ENCODE peak calls at places on chromosomes 4 and X, in eight cellular contexts. V is GM12878, T is lower lobe of right lung, G is glutamatergic neuron, L is epithelial cell of esophagus, E is AG04450, J is choroid plexus epithelial cell, N is AG09319. B is an unnamed sample.

GRCh38 chrX:68238568-68238967 is 194.7 kb downstream of the OPHN1 start:
- DNase-seq in E (no peak), V (no peak), J (no peak), T (no peak), G (peak), N (no peak), L (peak), B (no peak)

GRCh38 chr4:134201216-134202098 is at the start of gene PABPC4L:
- DNase-seq in E (peak), G (peak), J (peak), L (peak), N (no peak), T (peak), V (no peak), B (no peak)

GRCh38 chr4:112517067-112517588 is 1.1 kb upstream of the NEUROG2 start:
- DNase-seq in E (no peak), L (no peak), J (no peak), V (peak), T (no peak), N (no peak), G (peak), B (no peak)

GRCh38 chrX:11929476-11929875 is 171.4 kb downstream of the MSL3 start:
- DNase-seq in V (no peak), G (no peak), T (no peak), N (no peak), L (peak), E (no peak), J (peak), B (no peak)

GRCh38 chr4:75169020-75169814 is 236.3 kb downstream of the PARM1 start:
- DNase-seq in V (no peak), J (no peak), L (no peak), N (no peak), E (no peak), G (no peak), T (no peak), B (no peak)

GRCh38 chr4:75726577-75726976 is 2.2 kb downstream of the USO1 start:
- DNase-seq in N (no peak), T (no peak), L (no peak), G (no peak), V (no peak), E (no peak), J (no peak), B (no peak)

GRCh38 chr4:10013722-10014121 is 7.6 kb downstream of the SLC2A9 start:
- DNase-seq in V (no peak), N (no peak), J (peak), E (no peak), G (peak), T (peak), L (peak), B (no peak)

GRCh38 chr4:156193800-156194199 is 240.1 kb upstream of the CTSO start:
- DNase-seq in N (no peak), V (no peak), G (no peak), L (peak), T (no peak), E (peak), J (peak), B (no peak)

GRCh38 chr4:152185786-152186540 is 349.9 kb downstream of the FBXW7 start:
- DNase-seq in E (no peak), N (no peak), L (peak), G (no peak), V (no peak), J (peak), T (no peak), B (no peak)

GRCh38 chr4:28369504-28369903 is 1508.9 kb downstream of the STIM2 start:
- DNase-seq in V (no peak), N (no peak), E (no peak), L (peak), J (peak), G (no peak), T (no peak), B (no peak)

GRCh38 chr4:55172694-55173287 is 47.4 kb upstream of the KDR start:
- DNase-seq in G (no peak), E (no peak), V (no peak), N (no peak), L (peak), T (no peak), J (peak), B (no peak)

GRCh38 chr4:179626687-179627086 is 2184.4 kb upstream of the AGA start:
- DNase-seq in V (no peak), N (no peak), T (no peak), E (no peak), J (no peak), G (peak), L (no peak), B (no peak)

GRCh38 chrX:145792281-145792680 is 25.3 kb upstream of the SLITRK2 start:
- DNase-seq in J (no peak), T (no peak), N (no peak), V (no peak), G (no peak), E (no peak), L (no peak), B (no peak)

GRCh38 chr4:113636438-113636818 is 125.1 kb downstream of the CAMK2D start:
- DNase-seq in T (no peak), V (no peak), J (no peak), G (no peak), N (no peak), E (no peak), L (no peak), B (no peak)

GRCh38 chr4:170030121-170030520 is 3.9 kb upstream of the MFAP3L start:
- DNase-seq in J (no peak), E (no peak), T (no peak), V (no peak), G (no peak), L (peak), N (no peak), B (no peak)

GRCh38 chr4:6270691-6271121 is 1.1 kb downstream of the WFS1 start:
- DNase-seq in J (peak), E (no peak), N (no peak), G (no peak), T (peak), L (no peak), V (no peak), B (no peak)

GRCh38 chr4:110211007-110211769 is 12.8 kb upstream of the ELOVL6 start:
- DNase-seq in L (peak), N (no peak), E (no peak), G (no peak), T (no peak), V (no peak), J (peak), B (no peak)

GRCh38 chrX:47214435-47215077 is 3.9 kb upstream of the CDK16 start:
- DNase-seq in E (no peak), T (no peak), N (no peak), L (no peak), G (no peak), V (no peak), J (no peak), B (no peak)

GRCh38 chrX:287670-288069 is 6.5 kb downstream of the PLCXD1 start:
- DNase-seq in L (peak), V (no peak), G (no peak), E (no peak), J (no peak), T (no peak), N (no peak), B (no peak)

GRCh38 chr4:33649015-33649414 is 2595.3 kb downstream of the ARAP2 start:
- DNase-seq in V (no peak), G (no peak), E (no peak), T (no peak), N (peak), L (peak), J (peak), B (peak)
- TF ChIP-seq CTCF in V (no peak), G (no peak), E (peak), T (peak), N (peak), L (peak), J (peak), B (peak)

GRCh38 chr4:72295966-72296557 is 264.3 kb downstream of the NPFFR2 start:
- DNase-seq in V (no peak), N (peak), L (peak), E (peak), G (no peak), J (peak), T (no peak), B (no peak)
- TF ChIP-seq CTCF in V (peak), N (peak), L (peak), E (peak), G (peak), J (peak), T (peak), B (peak)

DNA sequence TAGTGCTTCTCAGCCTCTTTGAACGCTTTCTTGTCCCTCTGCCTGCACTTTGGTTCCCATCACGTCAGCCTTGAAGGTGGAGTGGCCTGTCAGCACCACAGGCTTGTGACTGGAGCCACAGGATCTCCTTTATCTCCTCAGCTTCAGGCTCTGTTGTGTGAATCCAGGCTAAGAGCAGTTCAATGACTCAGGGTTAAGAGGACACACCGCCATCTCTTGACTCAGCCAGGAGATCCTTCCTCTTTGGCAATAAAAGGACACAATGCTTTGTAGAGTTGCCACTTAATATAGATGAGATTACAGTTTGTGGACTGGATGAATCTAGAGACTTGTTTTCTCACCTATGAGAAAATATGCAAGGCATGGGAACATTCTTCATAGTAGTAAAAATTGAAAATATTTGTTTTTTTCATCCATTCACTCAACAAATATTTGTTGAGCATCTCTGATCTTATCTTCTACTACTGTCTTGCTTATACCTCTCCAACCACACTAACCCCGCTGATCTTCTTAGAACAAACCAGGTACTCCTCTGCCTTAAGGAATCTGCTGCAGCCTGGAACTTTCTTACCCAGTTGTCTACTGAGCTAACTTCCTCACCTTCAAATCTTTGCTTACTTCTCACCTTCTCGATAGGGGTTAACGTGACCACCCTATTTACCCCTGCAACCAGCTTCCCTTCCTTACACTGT is 62.3 kb downstream of the UCHL1 start:
- DNase-seq in J (peak), L (peak), E (no peak), G (no peak), N (no peak), T (no peak), V (no peak), B (no peak)
- TF ChIP-seq CTCF in J (no peak), L (no peak), E (no peak), G (no peak), N (no peak), T (no peak), V (no peak), B (no peak)

GRCh38 chrX:152343306-152343705 is 107.8 kb downstream of the GABRA3 start:
- DNase-seq in T (no peak), G (no peak), V (no peak), N (no peak), E (no peak), J (no peak), L (no peak), B (no peak)
- TF ChIP-seq CTCF in T (no peak), G (no peak), V (no peak), N (no peak), E (no peak), J (no peak), L (no peak), B (no peak)